ENCODE peak calls at places on chromosomes 1 and 21, in five cellular contexts. Q, P, O, H and M are unnamed samples.

GRCh38 chr1:76040327-76040868 is 34.1 kb upstream of the ST6GALNAC3 start:
- DNase-seq in O (no peak), P (no peak), H (no peak), Q (no peak), M (no peak)

GRCh38 chr1:71049951-71050598 is 2.5 kb upstream of the PTGER3 start:
- DNase-seq in P (no peak), Q (no peak), H (no peak), O (no peak), M (no peak)

GRCh38 chr1:228835456-228835855 is 100.2 kb downstream of the RHOU start:
- DNase-seq in P (no peak), H (no peak), O (no peak), Q (no peak), M (no peak)

GRCh38 chr1:9883585-9884449 is 26.3 kb downstream of the CTNNBIP1 start:
- DNase-seq in Q (no peak), O (no peak), H (no peak), P (no peak), M (no peak)

GRCh38 chr21:43851593-43851992 is 13.4 kb upstream of the AGPAT3 start:
- DNase-seq in H (no peak), P (no peak), Q (peak; percentile 25), O (no peak), M (no peak)

GRCh38 chr1:81703736-81704463 is 96.8 kb upstream of the ADGRL2 start:
- DNase-seq in P (no peak), H (no peak), O (no peak), Q (no peak), M (no peak)

GRCh38 chr1:116337398-116337797 is 35.6 kb upstream of the ATP1A1 start:
- DNase-seq in P (no peak), Q (no peak), O (no peak), H (no peak), M (no peak)

GRCh38 chr1:113797472-113797871 is 14.8 kb downstream of the RSBN1 start:
- DNase-seq in H (no peak), P (no peak), O (no peak), Q (no peak), M (no peak)

GRCh38 chr1:33348676-33349080 is 27.8 kb upstream of the A3GALT2 start:
- DNase-seq in O (no peak), H (no peak), P (no peak), Q (no peak), M (no peak)

GRCh38 chr21:34061983-34062382 is 11.4 kb upstream of the MRPS6 start:
- DNase-seq in O (no peak), P (no peak), Q (no peak), H (no peak), M (no peak)

GRCh38 chr1:8790987-8791386 is 26.5 kb downstream of the RERE start:
- DNase-seq in H (no peak), O (no peak), P (no peak), Q (no peak), M (no peak)

GRCh38 chr1:209416009-209416408 is 167.5 kb upstream of the CAMK1G start:
- DNase-seq in Q (no peak), H (no peak), O (no peak), P (no peak), M (peak; percentile 90)

GRCh38 chr1:47658161-47658920 is 220.5 kb downstream of the FOXD2 start:
- DNase-seq in Q (no peak), H (peak; percentile 20), O (no peak), P (no peak), M (no peak)

GRCh38 chr1:153000294-153000693 is 1.3 kb upstream of the SPRR3 start:
- DNase-seq in H (no peak), O (no peak), P (no peak), Q (no peak), M (no peak)

GRCh38 chr1:210262167-210262896 is 29.7 kb downstream of the SERTAD4 start:
- DNase-seq in P (peak; percentile 70), Q (no peak), H (no peak), O (no peak), M (no peak)

GRCh38 chr1:183609313-183609712 is 19.1 kb upstream of the NCF2 start:
- DNase-seq in Q (no peak), H (peak; percentile 91), P (peak; percentile 76), O (peak; percentile 38), M (no peak)

GRCh38 chr1:185957441-185958363 is 223.5 kb downstream of the HMCN1 start:
- DNase-seq in P (no peak), H (no peak), Q (no peak), O (no peak), M (no peak)

GRCh38 chr1:96703186-96703585 is 18.4 kb upstream of the PTBP2 start:
- DNase-seq in P (no peak), O (no peak), H (no peak), Q (no peak), M (no peak)

GRCh38 chr1:224504642-224505041 is 70.0 kb upstream of the WDR26 start:
- DNase-seq in P (no peak), H (no peak), O (no peak), Q (no peak), M (no peak)

GRCh38 chr1:183178490-183178889 is 7.6 kb upstream of the LAMC2 start:
- DNase-seq in P (no peak), H (no peak), O (no peak), Q (no peak), M (no peak)

GRCh38 chr1:211986628-211987254 is 48.6 kb downstream of the INTS7 start:
- DNase-seq in O (no peak), P (no peak), H (no peak), Q (no peak), M (no peak)

GRCh38 chr1:226470921-226471320 is 63.0 kb upstream of the PARP1 start:
- DNase-seq in O (no peak), H (no peak), Q (no peak), P (no peak), M (no peak)

GRCh38 chr21:41970751-41971653 is 17.2 kb upstream of the C2CD2 start:
- DNase-seq in H (no peak), P (no peak), Q (peak; percentile 35), O (no peak), M (no peak)

DNA sequence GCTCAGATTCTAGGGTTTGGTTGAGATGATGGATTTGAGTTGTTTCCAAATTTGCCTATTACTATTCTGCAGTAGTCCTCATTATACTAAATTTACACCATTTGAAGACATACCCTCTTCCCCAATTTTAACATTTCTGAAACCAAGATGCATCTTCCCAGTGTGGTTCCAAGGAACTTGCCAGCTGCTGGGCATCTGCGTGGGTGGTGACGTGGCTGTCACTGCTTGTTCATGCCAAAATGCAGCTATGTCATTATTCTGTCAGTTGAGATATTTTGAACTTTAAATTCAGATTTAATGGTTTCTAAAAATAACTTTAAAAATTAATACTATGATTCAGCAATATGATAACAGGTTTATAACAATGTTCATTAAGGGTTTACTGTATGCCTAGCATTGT is 1.2 kb downstream of the ZFP69 start:
- DNase-seq in H (no peak), O (no peak), P (no peak), Q (no peak), M (no peak)
- H3K4me3 ChIP-seq in H (peak overlapping the region; percentile 98), O (peak overlapping the region; percentile 66), P (peak overlapping the region; percentile 79), Q (peak overlapping the region; percentile 84), M (no peak overlapping the region)

GRCh38 chr1:36475910-36476604 is 6.7 kb downstream of the CSF3R start:
- DNase-seq in P (no peak), H (no peak), Q (no peak), O (no peak), M (no peak)
- TF ChIP-seq CTCF in P (no peak), H (no peak), Q (no peak), O (no peak), M (no peak)

GRCh38 chr1:156461141-156461540 is 39.4 kb downstream of the MEF2D start:
- DNase-seq in H (no peak), O (no peak), Q (no peak), P (no peak), M (no peak)

GRCh38 chr1:156458181-156458503 is 42.4 kb downstream of the MEF2D start:
- DNase-seq in P (no peak), Q (no peak), O (no peak), H (no peak), M (no peak)

GRCh38 chr1:156462954-156463795 is 37.4 kb downstream of the MEF2D start:
- DNase-seq in O (no peak), P (no peak), H (no peak), Q (no peak), M (no peak)

GRCh38 chr1:156461781-156462647 is 38.6 kb downstream of the MEF2D start:
- DNase-seq in Q (no peak), P (no peak), O (no peak), H (no peak), M (no peak)

GRCh38 chr1:156460525-156460924 is 40.0 kb downstream of the MEF2D start:
- DNase-seq in H (no peak), O (no peak), P (no peak), Q (no peak), M (no peak)
- H3K27ac ChIP-seq in H (peak overlapping the region; percentile 94), O (no peak overlapping the region), P (no peak overlapping the region), Q (no peak overlapping the region), M (no peak overlapping the region)

GRCh38 chr1:93612510-93612909 is 69.1 kb downstream of the BCAR3 start:
- DNase-seq in O (no peak), P (no peak), Q (no peak), H (no peak), M (no peak)
- H3K4me3 ChIP-seq in O (no peak overlapping the region), P (peak overlapping the region; percentile 52), Q (no peak overlapping the region), H (peak overlapping the region; percentile 63), M (no peak overlapping the region)